ENCODE peak calls at places on chromosomes 16 and 17, in nine cellular contexts. One of them, this sample, is unnamed.
A peak's percentile ranks its signal among the peaks of the same experiment; 100 is the strongest.

GRCh38 chr16:31268033-31268365 is 8.2 kb downstream of the ITGAM start:
- DNase-seq in activated T-helper 1 cell treated with anti-CD3 and anti-CD28 coated beads, Interleukin-2, amount 50 U/mL, for 16 hours: no peak
- DNase-seq in psoas muscle: no peak
- DNase-seq in AG04449: no peak
- DNase-seq in fibroblast of mammary gland: no peak
- DNase-seq in RCC 7860: no peak
- DNase-seq in NCI-H2081: no peak
- DNase-seq in SHP77: no peak
- DNase-seq in keratinocyte: no peak
- DNase-seq in this sample: no peak

GRCh38 chr17:78174332-78174869 is 6.0 kb downstream of the SYNGR2 start:
- DNase-seq in activated T-helper 1 cell treated with anti-CD3 and anti-CD28 coated beads, Interleukin-2, amount 50 U/mL, for 16 hours: no peak
- DNase-seq in psoas muscle: peak; percentile 89
- DNase-seq in AG04449: no peak
- DNase-seq in fibroblast of mammary gland: no peak
- DNase-seq in RCC 7860: no peak
- DNase-seq in NCI-H2081: no peak
- DNase-seq in SHP77: peak; percentile 89
- DNase-seq in keratinocyte: no peak
- DNase-seq in this sample: peak; percentile 34

GRCh38 chr17:66177048-66177447 is 14.9 kb downstream of the CEP112 start:
- DNase-seq in activated T-helper 1 cell treated with anti-CD3 and anti-CD28 coated beads, Interleukin-2, amount 50 U/mL, for 16 hours: no peak
- DNase-seq in psoas muscle: no peak
- DNase-seq in AG04449: no peak
- DNase-seq in fibroblast of mammary gland: no peak
- DNase-seq in RCC 7860: no peak
- DNase-seq in NCI-H2081: peak; percentile 88
- DNase-seq in SHP77: peak; percentile 69
- DNase-seq in keratinocyte: no peak
- DNase-seq in this sample: peak; percentile 91

GRCh38 chr17:79695293-79696158 is 35.2 kb upstream of the ENPP7 start:
- DNase-seq in activated T-helper 1 cell treated with anti-CD3 and anti-CD28 coated beads, Interleukin-2, amount 50 U/mL, for 16 hours: no peak
- DNase-seq in psoas muscle: no peak
- DNase-seq in AG04449: no peak
- DNase-seq in fibroblast of mammary gland: peak; percentile 26
- DNase-seq in RCC 7860: no peak
- DNase-seq in NCI-H2081: peak; percentile 14
- DNase-seq in SHP77: no peak
- DNase-seq in keratinocyte: no peak
- DNase-seq in this sample: no peak

GRCh38 chr16:19703218-19703617 is 14.8 kb downstream of the KNOP1 start:
- DNase-seq in activated T-helper 1 cell treated with anti-CD3 and anti-CD28 coated beads, Interleukin-2, amount 50 U/mL, for 16 hours: no peak
- DNase-seq in psoas muscle: no peak
- DNase-seq in AG04449: no peak
- DNase-seq in fibroblast of mammary gland: no peak
- DNase-seq in RCC 7860: no peak
- DNase-seq in NCI-H2081: no peak
- DNase-seq in SHP77: no peak
- DNase-seq in keratinocyte: no peak
- DNase-seq in this sample: no peak

GRCh38 chr16:68351991-68352431 is 41.2 kb downstream of the PRMT7 start:
- DNase-seq in activated T-helper 1 cell treated with anti-CD3 and anti-CD28 coated beads, Interleukin-2, amount 50 U/mL, for 16 hours: no peak
- DNase-seq in psoas muscle: no peak
- DNase-seq in AG04449: no peak
- DNase-seq in fibroblast of mammary gland: no peak
- DNase-seq in RCC 7860: no peak
- DNase-seq in NCI-H2081: no peak
- DNase-seq in SHP77: no peak
- DNase-seq in keratinocyte: no peak
- DNase-seq in this sample: peak; percentile 40

GRCh38 chr17:65243838-65244237 is 106.7 kb downstream of the RGS9 start:
- DNase-seq in activated T-helper 1 cell treated with anti-CD3 and anti-CD28 coated beads, Interleukin-2, amount 50 U/mL, for 16 hours: no peak
- DNase-seq in psoas muscle: no peak
- DNase-seq in AG04449: no peak
- DNase-seq in fibroblast of mammary gland: peak; percentile 62
- DNase-seq in RCC 7860: peak; percentile 30
- DNase-seq in NCI-H2081: peak; percentile 68
- DNase-seq in SHP77: no peak
- DNase-seq in keratinocyte: no peak
- DNase-seq in this sample: no peak

GRCh38 chr17:80959330-80960036 is 32.2 kb upstream of the CHMP6 start:
- DNase-seq in activated T-helper 1 cell treated with anti-CD3 and anti-CD28 coated beads, Interleukin-2, amount 50 U/mL, for 16 hours: no peak
- DNase-seq in psoas muscle: peak; percentile 85
- DNase-seq in AG04449: no peak
- DNase-seq in fibroblast of mammary gland: peak; percentile 41
- DNase-seq in RCC 7860: no peak
- DNase-seq in NCI-H2081: peak; percentile 65
- DNase-seq in SHP77: no peak
- DNase-seq in keratinocyte: no peak
- DNase-seq in this sample: no peak

GRCh38 chr17:80137131-80137530 is 9.8 kb downstream of the EIF4A3 start:
- DNase-seq in activated T-helper 1 cell treated with anti-CD3 and anti-CD28 coated beads, Interleukin-2, amount 50 U/mL, for 16 hours: no peak
- DNase-seq in psoas muscle: no peak
- DNase-seq in AG04449: no peak
- DNase-seq in fibroblast of mammary gland: no peak
- DNase-seq in RCC 7860: no peak
- DNase-seq in NCI-H2081: no peak
- DNase-seq in SHP77: no peak
- DNase-seq in keratinocyte: no peak
- DNase-seq in this sample: no peak

GRCh38 chr16:85205747-85206471 is 93.6 kb upstream of the CIBAR2 start:
- DNase-seq in activated T-helper 1 cell treated with anti-CD3 and anti-CD28 coated beads, Interleukin-2, amount 50 U/mL, for 16 hours: no peak
- DNase-seq in psoas muscle: no peak
- DNase-seq in AG04449: no peak
- DNase-seq in fibroblast of mammary gland: peak; percentile 81
- DNase-seq in RCC 7860: no peak
- DNase-seq in NCI-H2081: no peak
- DNase-seq in SHP77: peak; percentile 40
- DNase-seq in keratinocyte: no peak
- DNase-seq in this sample: no peak

GRCh38 chr16:11783319-11784047 is 13.6 kb downstream of the ZC3H7A start:
- DNase-seq in activated T-helper 1 cell treated with anti-CD3 and anti-CD28 coated beads, Interleukin-2, amount 50 U/mL, for 16 hours: no peak
- DNase-seq in psoas muscle: no peak
- DNase-seq in AG04449: no peak
- DNase-seq in fibroblast of mammary gland: no peak
- DNase-seq in RCC 7860: peak; percentile 33
- DNase-seq in NCI-H2081: no peak
- DNase-seq in SHP77: no peak
- DNase-seq in keratinocyte: no peak
- DNase-seq in this sample: no peak

GRCh38 chr17:80109713-80110446 is 8.5 kb downstream of the GAA start:
- DNase-seq in activated T-helper 1 cell treated with anti-CD3 and anti-CD28 coated beads, Interleukin-2, amount 50 U/mL, for 16 hours: no peak
- DNase-seq in psoas muscle: no peak
- DNase-seq in AG04449: no peak
- DNase-seq in fibroblast of mammary gland: no peak
- DNase-seq in RCC 7860: no peak
- DNase-seq in NCI-H2081: no peak
- DNase-seq in SHP77: no peak
- DNase-seq in keratinocyte: peak; percentile 89
- DNase-seq in this sample: no peak

GRCh38 chr16:29665294-29666077 is 2.4 kb downstream of the SPN start:
- DNase-seq in activated T-helper 1 cell treated with anti-CD3 and anti-CD28 coated beads, Interleukin-2, amount 50 U/mL, for 16 hours: no peak
- DNase-seq in psoas muscle: no peak
- DNase-seq in AG04449: no peak
- DNase-seq in fibroblast of mammary gland: no peak
- DNase-seq in RCC 7860: no peak
- DNase-seq in NCI-H2081: no peak
- DNase-seq in SHP77: no peak
- DNase-seq in keratinocyte: no peak
- DNase-seq in this sample: no peak

GRCh38 chr16:81496742-81497141 is 52.1 kb downstream of the CMIP start:
- DNase-seq in activated T-helper 1 cell treated with anti-CD3 and anti-CD28 coated beads, Interleukin-2, amount 50 U/mL, for 16 hours: no peak
- DNase-seq in psoas muscle: no peak
- DNase-seq in AG04449: no peak
- DNase-seq in fibroblast of mammary gland: no peak
- DNase-seq in RCC 7860: no peak
- DNase-seq in NCI-H2081: no peak
- DNase-seq in SHP77: no peak
- DNase-seq in keratinocyte: no peak
- DNase-seq in this sample: no peak

GRCh38 chr16:89330177-89330856 is 112.8 kb downstream of the ZNF778 start:
- DNase-seq in activated T-helper 1 cell treated with anti-CD3 and anti-CD28 coated beads, Interleukin-2, amount 50 U/mL, for 16 hours: no peak
- DNase-seq in psoas muscle: no peak
- DNase-seq in AG04449: no peak
- DNase-seq in fibroblast of mammary gland: peak; percentile 55
- DNase-seq in RCC 7860: peak; percentile 90
- DNase-seq in NCI-H2081: peak; percentile 19
- DNase-seq in SHP77: no peak
- DNase-seq in keratinocyte: peak; percentile 61
- DNase-seq in this sample: no peak

GRCh38 chr16:84360170-84360569 is 8.2 kb upstream of the ATP2C2 start:
- DNase-seq in activated T-helper 1 cell treated with anti-CD3 and anti-CD28 coated beads, Interleukin-2, amount 50 U/mL, for 16 hours: no peak
- DNase-seq in psoas muscle: no peak
- DNase-seq in AG04449: no peak
- DNase-seq in fibroblast of mammary gland: no peak
- DNase-seq in RCC 7860: peak; percentile 76
- DNase-seq in NCI-H2081: no peak
- DNase-seq in SHP77: no peak
- DNase-seq in keratinocyte: no peak
- DNase-seq in this sample: peak; percentile 6

GRCh38 chr16:30054959-30055553 is 10.5 kb upstream of the ALDOA start:
- DNase-seq in activated T-helper 1 cell treated with anti-CD3 and anti-CD28 coated beads, Interleukin-2, amount 50 U/mL, for 16 hours: no peak
- DNase-seq in psoas muscle: no peak
- DNase-seq in AG04449: no peak
- DNase-seq in fibroblast of mammary gland: no peak
- DNase-seq in RCC 7860: no peak
- DNase-seq in NCI-H2081: no peak
- DNase-seq in SHP77: no peak
- DNase-seq in keratinocyte: no peak
- DNase-seq in this sample: no peak

GRCh38 chr17:69961488-69962145 is 113.4 kb upstream of the KCNJ16 start:
- DNase-seq in activated T-helper 1 cell treated with anti-CD3 and anti-CD28 coated beads, Interleukin-2, amount 50 U/mL, for 16 hours: no peak
- DNase-seq in psoas muscle: no peak
- DNase-seq in AG04449: no peak
- DNase-seq in fibroblast of mammary gland: no peak
- DNase-seq in RCC 7860: no peak
- DNase-seq in NCI-H2081: no peak
- DNase-seq in SHP77: peak; percentile 26
- DNase-seq in keratinocyte: no peak
- DNase-seq in this sample: no peak

GRCh38 chr17:10729334-10730193 is at the start of gene TMEM220:
- DNase-seq in activated T-helper 1 cell treated with anti-CD3 and anti-CD28 coated beads, Interleukin-2, amount 50 U/mL, for 16 hours: no peak
- DNase-seq in psoas muscle: peak; percentile 86
- DNase-seq in AG04449: no peak
- DNase-seq in fibroblast of mammary gland: peak; percentile 63
- DNase-seq in RCC 7860: no peak
- DNase-seq in NCI-H2081: no peak
- DNase-seq in SHP77: no peak
- DNase-seq in keratinocyte: no peak
- DNase-seq in this sample: no peak

GRCh38 chr17:40038882-40039513 is 15.2 kb downstream of the MED24 start:
- DNase-seq in activated T-helper 1 cell treated with anti-CD3 and anti-CD28 coated beads, Interleukin-2, amount 50 U/mL, for 16 hours: no peak
- DNase-seq in psoas muscle: peak; percentile 79
- DNase-seq in AG04449: peak; percentile 42
- DNase-seq in fibroblast of mammary gland: peak; percentile 84
- DNase-seq in RCC 7860: peak; percentile 31
- DNase-seq in NCI-H2081: peak; percentile 48
- DNase-seq in SHP77: peak; percentile 62
- DNase-seq in keratinocyte: no peak
- DNase-seq in this sample: no peak

GRCh38 chr16:8961811-8962390 is 1.8 kb downstream of the USP7 start:
- DNase-seq in activated T-helper 1 cell treated with anti-CD3 and anti-CD28 coated beads, Interleukin-2, amount 50 U/mL, for 16 hours: no peak
- DNase-seq in psoas muscle: no peak
- DNase-seq in AG04449: no peak
- DNase-seq in fibroblast of mammary gland: no peak
- DNase-seq in RCC 7860: no peak
- DNase-seq in NCI-H2081: peak; percentile 24
- DNase-seq in SHP77: no peak
- DNase-seq in keratinocyte: no peak
- DNase-seq in this sample: no peak

GRCh38 chr16:1277016-1277944 is 21.4 kb downstream of the TPSD1 start:
- DNase-seq in activated T-helper 1 cell treated with anti-CD3 and anti-CD28 coated beads, Interleukin-2, amount 50 U/mL, for 16 hours: no peak
- DNase-seq in psoas muscle: no peak
- DNase-seq in AG04449: no peak
- DNase-seq in fibroblast of mammary gland: no peak
- DNase-seq in RCC 7860: no peak
- DNase-seq in NCI-H2081: no peak
- DNase-seq in SHP77: no peak
- DNase-seq in keratinocyte: no peak
- DNase-seq in this sample: no peak

GRCh38 chr17:75442168-75443103 is 14.0 kb upstream of the TMEM94 start:
- DNase-seq in activated T-helper 1 cell treated with anti-CD3 and anti-CD28 coated beads, Interleukin-2, amount 50 U/mL, for 16 hours: no peak
- DNase-seq in psoas muscle: no peak
- DNase-seq in AG04449: no peak
- DNase-seq in fibroblast of mammary gland: no peak
- DNase-seq in RCC 7860: no peak
- DNase-seq in NCI-H2081: no peak
- DNase-seq in SHP77: no peak
- DNase-seq in keratinocyte: no peak
- DNase-seq in this sample: no peak

GRCh38 chr17:77036841-77037381 is 103.9 kb upstream of the SEC14L1 start:
- DNase-seq in activated T-helper 1 cell treated with anti-CD3 and anti-CD28 coated beads, Interleukin-2, amount 50 U/mL, for 16 hours: no peak
- DNase-seq in psoas muscle: no peak
- DNase-seq in AG04449: no peak
- DNase-seq in fibroblast of mammary gland: no peak
- DNase-seq in RCC 7860: no peak
- DNase-seq in NCI-H2081: peak; percentile 84
- DNase-seq in SHP77: peak; percentile 78
- DNase-seq in keratinocyte: no peak
- DNase-seq in this sample: no peak

GRCh38 chr17:14197582-14197981 is 39.1 kb downstream of the CDRT15 start:
- DNase-seq in activated T-helper 1 cell treated with anti-CD3 and anti-CD28 coated beads, Interleukin-2, amount 50 U/mL, for 16 hours: no peak
- DNase-seq in psoas muscle: no peak
- DNase-seq in AG04449: no peak
- DNase-seq in fibroblast of mammary gland: no peak
- DNase-seq in RCC 7860: no peak
- DNase-seq in NCI-H2081: peak; percentile 40
- DNase-seq in SHP77: no peak
- DNase-seq in keratinocyte: no peak
- DNase-seq in this sample: no peak

GRCh38 chr17:37106049-37106448 is 157.3 kb downstream of the AATF start:
- DNase-seq in activated T-helper 1 cell treated with anti-CD3 and anti-CD28 coated beads, Interleukin-2, amount 50 U/mL, for 16 hours: no peak
- DNase-seq in psoas muscle: no peak
- DNase-seq in AG04449: no peak
- DNase-seq in fibroblast of mammary gland: no peak
- DNase-seq in RCC 7860: no peak
- DNase-seq in NCI-H2081: peak; percentile 62
- DNase-seq in SHP77: no peak
- DNase-seq in keratinocyte: no peak
- DNase-seq in this sample: no peak

GRCh38 chr17:47733047-47733413 is at the start of gene TBX21:
- DNase-seq in activated T-helper 1 cell treated with anti-CD3 and anti-CD28 coated beads, Interleukin-2, amount 50 U/mL, for 16 hours: peak; percentile 82
- DNase-seq in psoas muscle: peak; percentile 67
- DNase-seq in AG04449: no peak
- DNase-seq in fibroblast of mammary gland: peak; percentile 58
- DNase-seq in RCC 7860: no peak
- DNase-seq in NCI-H2081: peak; percentile 81
- DNase-seq in SHP77: no peak
- DNase-seq in keratinocyte: no peak
- DNase-seq in this sample: no peak

GRCh38 chr17:39196191-39196819 is 1.2 kb downstream of the CACNB1 start:
- DNase-seq in activated T-helper 1 cell treated with anti-CD3 and anti-CD28 coated beads, Interleukin-2, amount 50 U/mL, for 16 hours: no peak
- DNase-seq in psoas muscle: peak; percentile 70
- DNase-seq in AG04449: no peak
- DNase-seq in fibroblast of mammary gland: no peak
- DNase-seq in RCC 7860: no peak
- DNase-seq in NCI-H2081: no peak
- DNase-seq in SHP77: no peak
- DNase-seq in keratinocyte: no peak
- DNase-seq in this sample: no peak

GRCh38 chr16:68802190-68802589 is 41.1 kb upstream of the TANGO6 start:
- DNase-seq in activated T-helper 1 cell treated with anti-CD3 and anti-CD28 coated beads, Interleukin-2, amount 50 U/mL, for 16 hours: no peak
- DNase-seq in psoas muscle: no peak
- DNase-seq in AG04449: no peak
- DNase-seq in fibroblast of mammary gland: peak; percentile 87
- DNase-seq in RCC 7860: no peak
- DNase-seq in NCI-H2081: no peak
- DNase-seq in SHP77: no peak
- DNase-seq in keratinocyte: peak; percentile 85
- DNase-seq in this sample: no peak

GRCh38 chr17:80034977-80035686 is 540 bp downstream of the TBC1D16 start:
- DNase-seq in activated T-helper 1 cell treated with anti-CD3 and anti-CD28 coated beads, Interleukin-2, amount 50 U/mL, for 16 hours: peak; percentile 17
- DNase-seq in psoas muscle: peak; percentile 46
- DNase-seq in AG04449: no peak
- DNase-seq in fibroblast of mammary gland: peak; percentile 41
- DNase-seq in RCC 7860: no peak
- DNase-seq in NCI-H2081: peak; percentile 23
- DNase-seq in SHP77: no peak
- DNase-seq in keratinocyte: no peak
- DNase-seq in this sample: no peak

GRCh38 chr16:88356727-88357199 is 26.0 kb upstream of the ZNF469 start:
- DNase-seq in activated T-helper 1 cell treated with anti-CD3 and anti-CD28 coated beads, Interleukin-2, amount 50 U/mL, for 16 hours: no peak
- DNase-seq in psoas muscle: peak; percentile 11
- DNase-seq in AG04449: no peak
- DNase-seq in fibroblast of mammary gland: no peak
- DNase-seq in RCC 7860: no peak
- DNase-seq in NCI-H2081: no peak
- DNase-seq in SHP77: no peak
- DNase-seq in keratinocyte: no peak
- DNase-seq in this sample: no peak